ENCODE peak calls at places on chromosomes 12 and 14, in six cellular contexts. One of them, this sample, is unnamed. For H3K4me1 and H3K36me3, the result is how much of the 10 kb centered on the place peaks cover.

GRCh38 chr12:28060901-28061300 is 88.4 kb upstream of the PTHLH start:
- DNase-seq in Karpas-422: no peak
- DNase-seq in adrenal gland: no peak
- DNase-seq in lung: no peak
- DNase-seq in tibial artery: no peak
- DNase-seq in suprapubic skin: no peak
- DNase-seq in this sample: no peak

GRCh38 chr14:96275182-96276112 is 19.4 kb downstream of the BDKRB1 start:
- DNase-seq in Karpas-422: peak
- DNase-seq in adrenal gland: peak
- DNase-seq in lung: peak
- DNase-seq in tibial artery: peak
- DNase-seq in suprapubic skin: no peak
- DNase-seq in this sample: peak

GRCh38 chr12:88546851-88547250 is 33.4 kb downstream of the KITLG start:
- DNase-seq in Karpas-422: no peak
- DNase-seq in adrenal gland: no peak
- DNase-seq in lung: no peak
- DNase-seq in tibial artery: no peak
- DNase-seq in suprapubic skin: no peak
- DNase-seq in this sample: no peak

GRCh38 chr12:75553398-75553797 is 42.0 kb upstream of the KRR1 start:
- DNase-seq in Karpas-422: peak
- DNase-seq in adrenal gland: no peak
- DNase-seq in lung: no peak
- DNase-seq in tibial artery: no peak
- DNase-seq in suprapubic skin: no peak
- DNase-seq in this sample: no peak

GRCh38 chr12:90940872-90941499 is 14.0 kb downstream of the CCER1 start:
- DNase-seq in Karpas-422: peak
- DNase-seq in adrenal gland: no peak
- DNase-seq in lung: no peak
- DNase-seq in tibial artery: no peak
- DNase-seq in suprapubic skin: no peak
- DNase-seq in this sample: no peak

GRCh38 chr12:1360812-1361211 is 233.6 kb downstream of the FBXL14 start:
- DNase-seq in Karpas-422: no peak
- DNase-seq in adrenal gland: no peak
- DNase-seq in lung: no peak
- DNase-seq in tibial artery: no peak
- DNase-seq in suprapubic skin: no peak
- DNase-seq in this sample: no peak

GRCh38 chr12:46221255-46222128 is 47.4 kb downstream of the SLC38A1 start:
- DNase-seq in Karpas-422: no peak
- DNase-seq in adrenal gland: no peak
- DNase-seq in lung: no peak
- DNase-seq in tibial artery: no peak
- DNase-seq in suprapubic skin: no peak
- DNase-seq in this sample: no peak

GRCh38 chr12:5010130-5010529 is 33.5 kb upstream of the KCNA5 start:
- DNase-seq in Karpas-422: no peak
- DNase-seq in adrenal gland: no peak
- DNase-seq in lung: no peak
- DNase-seq in tibial artery: peak
- DNase-seq in suprapubic skin: no peak
- DNase-seq in this sample: no peak

GRCh38 chr14:100213956-100214767 is 24.8 kb upstream of the YY1 start:
- DNase-seq in Karpas-422: peak
- DNase-seq in adrenal gland: peak
- DNase-seq in lung: peak
- DNase-seq in tibial artery: peak
- DNase-seq in suprapubic skin: peak
- DNase-seq in this sample: peak

GRCh38 chr12:64824500-64825142 is at the start of gene TBC1D30:
- DNase-seq in Karpas-422: peak
- DNase-seq in adrenal gland: no peak
- DNase-seq in lung: no peak
- DNase-seq in tibial artery: no peak
- DNase-seq in suprapubic skin: no peak
- DNase-seq in this sample: peak

GRCh38 chr14:33932526-33933292 is 18.2 kb downstream of the EGLN3 start:
- DNase-seq in Karpas-422: no peak
- DNase-seq in adrenal gland: no peak
- DNase-seq in lung: no peak
- DNase-seq in tibial artery: no peak
- DNase-seq in suprapubic skin: no peak
- DNase-seq in this sample: no peak

GRCh38 chr14:60658909-60659585 is 9.8 kb upstream of the SIX1 start:
- DNase-seq in Karpas-422: no peak
- DNase-seq in adrenal gland: no peak
- DNase-seq in lung: no peak
- DNase-seq in tibial artery: no peak
- DNase-seq in suprapubic skin: no peak
- DNase-seq in this sample: no peak

GRCh38 chr12:116492703-116493324 is 66.4 kb upstream of the MAP1LC3B2 start:
- DNase-seq in Karpas-422: no peak
- DNase-seq in adrenal gland: peak
- DNase-seq in lung: no peak
- DNase-seq in tibial artery: no peak
- DNase-seq in suprapubic skin: no peak
- DNase-seq in this sample: no peak

GRCh38 chr12:99029502-99030271 is 384.6 kb downstream of the APAF1 start:
- DNase-seq in Karpas-422: peak
- DNase-seq in adrenal gland: peak
- DNase-seq in lung: no peak
- DNase-seq in tibial artery: no peak
- DNase-seq in suprapubic skin: no peak
- DNase-seq in this sample: no peak

GRCh38 chr12:51863921-51864700 is 15.6 kb upstream of the FIGNL2 start:
- DNase-seq in Karpas-422: no peak
- DNase-seq in adrenal gland: no peak
- DNase-seq in lung: no peak
- DNase-seq in tibial artery: no peak
- DNase-seq in suprapubic skin: no peak
- DNase-seq in this sample: peak

GRCh38 chr14:100416921-100417451 is 93.8 kb downstream of the SLC25A47 start:
- DNase-seq in Karpas-422: no peak
- DNase-seq in adrenal gland: no peak
- DNase-seq in lung: no peak
- DNase-seq in tibial artery: no peak
- DNase-seq in suprapubic skin: no peak
- DNase-seq in this sample: peak

GRCh38 chr12:68222336-68222735 is 3.3 kb downstream of the IL26 start:
- DNase-seq in Karpas-422: no peak
- DNase-seq in adrenal gland: no peak
- DNase-seq in lung: no peak
- DNase-seq in tibial artery: no peak
- DNase-seq in suprapubic skin: no peak
- DNase-seq in this sample: no peak

GRCh38 chr14:49770212-49770817 is 2.4 kb downstream of the KLHDC2 start:
- DNase-seq in Karpas-422: no peak
- DNase-seq in adrenal gland: no peak
- DNase-seq in lung: peak
- DNase-seq in tibial artery: no peak
- DNase-seq in suprapubic skin: no peak
- DNase-seq in this sample: no peak

GRCh38 chr14:36570065-36570464 is 12.3 kb downstream of the NKX2-8 start:
- DNase-seq in Karpas-422: no peak
- DNase-seq in adrenal gland: no peak
- DNase-seq in lung: no peak
- DNase-seq in tibial artery: no peak
- DNase-seq in suprapubic skin: no peak
- DNase-seq in this sample: no peak

GRCh38 chr14:67167420-67168109 is 21.7 kb upstream of the GARIN2 start:
- DNase-seq in Karpas-422: no peak
- DNase-seq in adrenal gland: no peak
- DNase-seq in lung: no peak
- DNase-seq in tibial artery: no peak
- DNase-seq in suprapubic skin: no peak
- DNase-seq in this sample: no peak

DNA sequence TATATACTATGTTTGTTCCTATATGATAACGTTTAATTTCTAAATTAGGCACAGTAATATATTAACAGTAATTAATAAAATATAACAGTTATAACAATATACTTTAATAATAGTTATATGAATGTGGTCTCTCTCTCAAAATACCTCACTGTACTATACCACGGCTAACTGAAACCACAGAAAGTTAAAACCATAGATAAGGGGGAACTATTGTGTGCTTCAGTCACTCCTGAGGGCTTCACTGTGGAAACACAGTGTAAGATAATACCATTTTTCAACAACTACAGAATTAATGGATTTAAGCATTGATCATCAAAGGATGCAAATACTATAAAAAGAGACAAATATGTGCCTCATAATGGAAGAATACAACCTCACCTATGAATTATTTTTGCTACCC is 266.4 kb upstream of the RGS6 start:
- DNase-seq in Karpas-422: no peak
- DNase-seq in adrenal gland: no peak
- DNase-seq in lung: no peak
- DNase-seq in tibial artery: no peak
- DNase-seq in suprapubic skin: no peak
- DNase-seq in this sample: no peak
- H3K27ac ChIP-seq in Karpas-422: no peak
- H3K27ac ChIP-seq in adrenal gland: no peak
- H3K27ac ChIP-seq in lung: no peak
- H3K27ac ChIP-seq in tibial artery: no peak
- H3K27ac ChIP-seq in suprapubic skin: no peak
- H3K27ac ChIP-seq in this sample: no peak

DNA sequence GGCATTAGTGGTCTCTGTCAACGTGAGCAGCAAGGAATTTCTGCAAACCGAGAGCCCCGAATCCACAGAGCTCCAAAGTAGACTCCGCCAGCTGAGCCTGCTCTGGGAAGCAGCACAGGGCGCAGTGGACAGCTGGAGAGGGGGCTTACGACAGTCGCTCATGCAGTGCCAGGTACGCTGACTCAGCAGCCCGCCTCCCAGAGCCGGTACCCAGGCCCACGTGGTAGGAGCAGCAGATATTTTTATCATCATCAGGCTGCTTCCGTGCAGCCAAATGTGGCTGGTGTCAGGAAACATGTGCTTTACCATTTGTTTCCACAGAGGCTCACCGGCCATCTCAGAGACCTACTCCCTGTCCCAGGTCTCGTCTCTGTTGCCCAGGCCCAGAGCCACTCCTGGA is 73.7 kb downstream of the ESR2 start:
- DNase-seq in Karpas-422: peak
- DNase-seq in adrenal gland: peak
- DNase-seq in lung: no peak
- DNase-seq in tibial artery: no peak
- DNase-seq in suprapubic skin: no peak
- DNase-seq in this sample: no peak
- H3K4me1 ChIP-seq in Karpas-422: half or more
- H3K4me1 ChIP-seq in adrenal gland: under half
- H3K4me1 ChIP-seq in lung: under half
- H3K4me1 ChIP-seq in tibial artery: under half
- H3K4me1 ChIP-seq in suprapubic skin: under half
- H3K4me1 ChIP-seq in this sample: under half

DNA sequence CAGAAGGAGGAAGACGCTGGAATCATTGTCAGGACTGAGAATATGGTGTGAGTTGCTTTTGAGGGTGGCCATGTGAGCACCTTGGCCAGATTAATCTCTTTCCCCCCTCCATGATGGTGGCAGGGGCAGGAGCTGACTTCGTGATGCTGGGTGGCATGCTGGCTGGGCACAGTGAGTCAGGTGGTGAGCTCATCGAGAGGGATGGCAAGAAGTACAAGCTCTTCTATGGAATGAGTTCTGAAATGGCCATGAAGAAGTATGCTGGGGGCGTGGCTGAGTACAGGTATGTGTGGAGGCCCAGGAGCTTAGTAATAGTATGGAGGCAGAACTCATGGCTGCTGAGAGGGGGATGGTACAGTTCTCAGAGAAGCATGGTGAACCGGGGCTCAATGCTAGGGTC is 4.3 kb downstream of the TINF2 start:
- DNase-seq in Karpas-422: no peak
- DNase-seq in adrenal gland: no peak
- DNase-seq in lung: no peak
- DNase-seq in tibial artery: peak
- DNase-seq in suprapubic skin: no peak
- DNase-seq in this sample: no peak
- H3K36me3 ChIP-seq in Karpas-422: half or more
- H3K36me3 ChIP-seq in adrenal gland: half or more
- H3K36me3 ChIP-seq in lung: under half
- H3K36me3 ChIP-seq in tibial artery: half or more
- H3K36me3 ChIP-seq in suprapubic skin: half or more
- H3K36me3 ChIP-seq in this sample: under half

GRCh38 chr12:95203477-95203843 is 13.8 kb downstream of the FGD6 start:
- DNase-seq in Karpas-422: no peak
- DNase-seq in adrenal gland: no peak
- DNase-seq in lung: no peak
- DNase-seq in tibial artery: no peak
- DNase-seq in suprapubic skin: no peak
- DNase-seq in this sample: no peak

GRCh38 chr12:95205016-95205415 is 12.3 kb downstream of the FGD6 start:
- DNase-seq in Karpas-422: no peak
- DNase-seq in adrenal gland: no peak
- DNase-seq in lung: no peak
- DNase-seq in tibial artery: no peak
- DNase-seq in suprapubic skin: no peak
- DNase-seq in this sample: no peak

GRCh38 chr12:95202691-95203476 is 14.4 kb downstream of the FGD6 start:
- DNase-seq in Karpas-422: no peak
- DNase-seq in adrenal gland: no peak
- DNase-seq in lung: no peak
- DNase-seq in tibial artery: no peak
- DNase-seq in suprapubic skin: no peak
- DNase-seq in this sample: no peak

GRCh38 chr12:95205685-95206084 is 11.6 kb downstream of the FGD6 start:
- DNase-seq in Karpas-422: no peak
- DNase-seq in adrenal gland: peak
- DNase-seq in lung: no peak
- DNase-seq in tibial artery: no peak
- DNase-seq in suprapubic skin: no peak
- DNase-seq in this sample: peak

DNA sequence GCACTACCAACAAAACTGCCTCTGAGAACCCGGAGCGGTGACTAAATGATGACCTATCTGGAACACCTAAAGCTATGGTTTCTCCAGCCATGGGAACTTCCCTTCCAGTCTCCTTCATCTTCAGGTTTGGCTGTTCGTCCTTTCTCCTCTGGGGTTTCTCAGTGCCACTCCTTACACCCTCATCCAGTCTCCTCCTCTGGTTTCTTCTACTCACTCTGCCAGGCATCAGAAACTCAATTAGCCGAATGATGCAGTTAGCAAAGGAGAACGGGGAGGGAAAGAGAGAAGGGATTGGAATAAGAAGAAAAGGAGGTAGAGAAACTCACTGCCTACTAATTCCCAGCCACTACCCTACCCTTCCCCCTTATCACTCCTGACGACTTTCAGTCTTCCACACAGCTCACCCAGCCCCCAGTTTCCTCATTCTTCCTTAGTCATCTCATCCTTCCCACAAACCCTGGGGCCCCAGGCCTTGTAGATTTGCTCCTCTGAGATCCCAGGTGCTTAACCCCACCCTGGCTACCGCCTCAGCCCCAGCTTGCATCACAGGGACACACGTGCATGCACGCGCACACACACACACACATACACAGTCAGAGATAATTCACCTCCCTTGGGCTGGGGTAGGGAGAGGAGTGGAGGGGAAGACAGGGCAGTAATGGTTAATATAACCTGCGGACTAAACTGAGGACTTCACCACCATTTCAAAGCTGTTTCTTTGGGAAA is 13.0 kb downstream of the FGD6 start:
- DNase-seq in Karpas-422: no peak
- DNase-seq in adrenal gland: peak
- DNase-seq in lung: peak
- DNase-seq in tibial artery: no peak
- DNase-seq in suprapubic skin: no peak
- DNase-seq in this sample: peak
- H3K27ac ChIP-seq in Karpas-422: peak
- H3K27ac ChIP-seq in adrenal gland: peak
- H3K27ac ChIP-seq in lung: peak
- H3K27ac ChIP-seq in tibial artery: peak
- H3K27ac ChIP-seq in suprapubic skin: peak
- H3K27ac ChIP-seq in this sample: no peak